ENCODE peak calls at places on chromosomes 12 and 14, in four cellular contexts. G is activated T-cell treated with anti-CD3 and anti-CD28 coated beads, Interleukin-2, amount 50 U/mL, for 72 hours; S is posterior cingulate gyrus; L is HCEC 1CT. X is an unnamed sample.

GRCh38 chr14:63857467-63858030 is 4.7 kb downstream of the SYNE2 start:
- DNase-seq in G (peak), S (no peak), L (peak), X (peak)

GRCh38 chr14:91545946-91546716 is 36.0 kb upstream of the PPP4R3A start:
- DNase-seq in G (no peak), S (no peak), L (no peak), X (peak)

GRCh38 chr12:46888568-46888967 is 62.8 kb upstream of the SLC38A4 start:
- DNase-seq in G (no peak), S (no peak), L (no peak), X (no peak)

GRCh38 chr12:92478692-92479091 is 224.1 kb upstream of the PLEKHG7 start:
- DNase-seq in G (no peak), S (no peak), L (no peak), X (peak)

GRCh38 chr14:92287987-92288386 is 35.0 kb upstream of the SLC24A4 start:
- DNase-seq in G (no peak), S (no peak), L (no peak), X (no peak)

GRCh38 chr14:101521306-101521935 is 39.9 kb upstream of the DIO3 start:
- DNase-seq in G (no peak), S (no peak), L (no peak), X (no peak)

GRCh38 chr14:101587403-101587998 is 26.2 kb downstream of the DIO3 start:
- DNase-seq in G (no peak), S (peak), L (no peak), X (no peak)

GRCh38 chr12:30329281-30329680 is 366.4 kb downstream of the IPO8 start:
- DNase-seq in G (no peak), S (no peak), L (peak), X (no peak)

GRCh38 chr12:65822732-65823480 is 1.4 kb upstream of the HMGA2 start:
- DNase-seq in G (peak), S (no peak), L (no peak), X (peak)

GRCh38 chr12:20810487-20810886 is at the start of gene SLCO1B3:
- DNase-seq in G (no peak), S (no peak), L (no peak), X (no peak)

GRCh38 chr12:50362671-50363070 is 33.7 kb downstream of the FAM186A start:
- DNase-seq in G (no peak), S (no peak), L (no peak), X (no peak)

GRCh38 chr14:51547260-51547659 is 104.5 kb upstream of the FRMD6 start:
- DNase-seq in G (no peak), S (no peak), L (peak), X (peak)